ENCODE peak calls at places on chromosome 12, in five cellular contexts. Y is IMR-90, U is Calu3, Q is dorsolateral prefrontal cortex, D is omental fat pad. G is an unnamed sample.

GRCh38 chr12:107200394-107200793 is 107.0 kb upstream of the CRY1 start:
- DNase-seq in Y (peak), U (no peak), Q (no peak), D (no peak), G (no peak)

GRCh38 chr12:17802657-17803641 is 287.0 kb downstream of the RERGL start:
- DNase-seq in Y (no peak), U (no peak), Q (no peak), D (no peak), G (no peak)

GRCh38 chr12:129657179-129657578 is 246.6 kb downstream of the TMEM132D start:
- DNase-seq in Y (no peak), U (no peak), Q (no peak), D (no peak), G (no peak)

GRCh38 chr12:116060765-116061164 is 216.7 kb downstream of the MED13L start:
- DNase-seq in Y (peak), U (no peak), Q (no peak), D (no peak), G (no peak)

GRCh38 chr12:15688202-15688736 is 100.9 kb downstream of the EPS8 start:
- DNase-seq in Y (no peak), U (peak), Q (peak), D (no peak), G (no peak)

GRCh38 chr12:13173537-13173936 is 23.0 kb upstream of the EMP1 start:
- DNase-seq in Y (peak), U (peak), Q (no peak), D (no peak), G (no peak)

GRCh38 chr12:6404390-6404789 is 20.4 kb downstream of the LTBR start:
- DNase-seq in Y (no peak), U (no peak), Q (no peak), D (no peak), G (no peak)

GRCh38 chr12:57837779-57838562 is 8.6 kb downstream of the CTDSP2 start:
- DNase-seq in Y (peak), U (no peak), Q (no peak), D (no peak), G (no peak)

GRCh38 chr12:27534060-27534764 is 10.2 kb downstream of the PPFIBP1 start:
- DNase-seq in Y (no peak), U (no peak), Q (no peak), D (no peak), G (no peak)

GRCh38 chr12:70449074-70449757 is 83.1 kb downstream of the KCNMB4 start:
- DNase-seq in Y (peak), U (peak), Q (no peak), D (no peak), G (no peak)

GRCh38 chr12:52812749-52813148 is 1.2 kb downstream of the KRT4 start:
- DNase-seq in Y (no peak), U (no peak), Q (no peak), D (no peak), G (no peak)

GRCh38 chr12:46217686-46218508 is 50.9 kb downstream of the SLC38A1 start:
- DNase-seq in Y (no peak), U (no peak), Q (no peak), D (no peak), G (no peak)

GRCh38 chr12:131035268-131035681 is 81.6 kb downstream of the ADGRD1 start:
- DNase-seq in Y (no peak), U (no peak), Q (peak), D (no peak), G (no peak)

GRCh38 chr12:62998454-62998853 is 63.5 kb upstream of the PPM1H start:
- DNase-seq in Y (no peak), U (no peak), Q (no peak), D (no peak), G (no peak)

GRCh38 chr12:68772714-68773113 is 26.7 kb downstream of the SLC35E3 start:
- DNase-seq in Y (no peak), U (no peak), Q (no peak), D (no peak), G (no peak)

GRCh38 chr12:62717636-62718035 is 217.3 kb downstream of the PPM1H start:
- DNase-seq in Y (no peak), U (no peak), Q (no peak), D (no peak), G (no peak)

GRCh38 chr12:47410383-47410782 is 295.4 kb downstream of the RPAP3 start:
- DNase-seq in Y (no peak), U (no peak), Q (no peak), D (no peak), G (no peak)

GRCh38 chr12:46154221-46154975 is 114.4 kb downstream of the SLC38A1 start:
- DNase-seq in Y (peak), U (no peak), Q (no peak), D (no peak), G (no peak)

GRCh38 chr12:18250313-18250916 is 10.9 kb upstream of the PIK3C2G start:
- DNase-seq in Y (peak), U (peak), Q (no peak), D (no peak), G (peak)

GRCh38 chr12:79515526-79515935 is 175.2 kb downstream of the PAWR start:
- DNase-seq in Y (no peak), U (no peak), Q (no peak), D (no peak), G (no peak)

GRCh38 chr12:108066583-108067234 is 62.4 kb upstream of the WSCD2 start:
- DNase-seq in Y (no peak), U (no peak), Q (no peak), D (no peak), G (no peak)

GRCh38 chr12:132788375-132789098 is 26.9 kb upstream of the ANKLE2 start:
- DNase-seq in Y (no peak), U (no peak), Q (no peak), D (no peak), G (no peak)

GRCh38 chr12:52687527-52688385 is 7.5 kb upstream of the KRT1 start:
- DNase-seq in Y (no peak), U (peak), Q (peak), D (no peak), G (no peak)

GRCh38 chr12:79850610-79851299 is 84.1 kb downstream of the PPP1R12A start:
- DNase-seq in Y (no peak), U (no peak), Q (no peak), D (no peak), G (no peak)

GRCh38 chr12:24363177-24363754 is 413.8 kb upstream of the SOX5 start:
- DNase-seq in Y (no peak), U (peak), Q (no peak), D (no peak), G (no peak)

GRCh38 chr12:102659200-102659911 is 179.0 kb upstream of the IGF1 start:
- DNase-seq in Y (no peak), U (no peak), Q (no peak), D (no peak), G (no peak)

GRCh38 chr12:66176105-66176504 is 6.3 kb upstream of the TMBIM4 start:
- DNase-seq in Y (peak), U (no peak), Q (no peak), D (no peak), G (no peak)

GRCh38 chr12:62910549-62911169 is 24.3 kb downstream of the PPM1H start:
- DNase-seq in Y (no peak), U (no peak), Q (no peak), D (no peak), G (no peak)

GRCh38 chr12:116718578-116719454 is 19.1 kb downstream of the SPRING1 start:
- DNase-seq in Y (peak), U (no peak), Q (no peak), D (no peak), G (no peak)

GRCh38 chr12:75850751-75851462 is 180.7 kb downstream of the PHLDA1 start:
- DNase-seq in Y (peak), U (no peak), Q (no peak), D (no peak), G (no peak)

GRCh38 chr12:72035625-72036024 is 97.0 kb downstream of the TPH2 start:
- DNase-seq in Y (no peak), U (no peak), Q (no peak), D (no peak), G (no peak)

GRCh38 chr12:108828774-108829173 is 28.6 kb downstream of the SSH1 start:
- DNase-seq in Y (peak), U (no peak), Q (no peak), D (no peak), G (no peak)

GRCh38 chr12:111444706-111445310 is 39.1 kb downstream of the SH2B3 start:
- DNase-seq in Y (no peak), U (no peak), Q (peak), D (no peak), G (peak)

GRCh38 chr12:28026701-28027100 is 54.2 kb upstream of the PTHLH start:
- DNase-seq in Y (no peak), U (no peak), Q (no peak), D (no peak), G (no peak)

GRCh38 chr12:95182868-95183415 is 34.3 kb downstream of the FGD6 start:
- DNase-seq in Y (peak), U (no peak), Q (no peak), D (no peak), G (no peak)

GRCh38 chr12:128267651-128268347 is 829 bp downstream of the TMEM132C start:
- DNase-seq in Y (no peak), U (no peak), Q (no peak), D (no peak), G (no peak)

GRCh38 chr12:51821423-51822260 is 26.9 kb downstream of the FIGNL2 start:
- DNase-seq in Y (no peak), U (no peak), Q (no peak), D (no peak), G (no peak)

DNA sequence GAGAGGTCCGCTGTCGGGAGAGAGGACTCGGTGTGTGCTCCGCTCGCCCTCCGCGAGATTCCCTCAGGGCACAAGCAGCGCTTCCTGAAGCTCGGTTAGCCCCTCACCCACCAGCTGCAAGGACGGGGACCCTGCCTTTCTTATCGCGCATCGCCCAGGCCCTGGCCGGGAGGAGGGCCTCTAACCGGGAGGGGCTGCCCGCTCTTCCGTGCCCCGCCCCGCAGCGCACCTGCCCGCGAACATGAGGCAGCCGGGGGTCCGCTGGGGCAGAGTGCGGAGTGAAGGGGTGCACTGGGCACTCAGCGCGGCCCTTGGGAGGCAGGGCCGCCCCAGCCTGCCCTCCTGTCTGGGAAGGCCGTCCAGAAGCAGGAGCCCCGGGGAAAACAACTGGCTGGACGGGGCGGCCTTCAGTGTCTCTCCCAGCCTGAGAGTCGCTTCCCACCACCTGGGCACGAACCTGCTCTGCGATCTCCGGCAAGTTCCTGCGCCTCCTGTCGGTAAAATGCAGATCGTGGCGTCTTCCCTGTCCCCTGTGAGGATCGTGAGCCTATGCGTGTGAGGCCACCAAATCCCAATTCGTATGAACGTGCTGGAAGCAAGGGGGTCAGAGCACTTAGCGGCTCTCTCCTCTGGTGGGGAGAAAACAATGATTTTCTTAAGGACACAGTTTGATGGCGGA is 28.0 kb upstream of the ADIPOR2 start:
- DNase-seq in Y (no peak), U (peak), Q (no peak), D (no peak), G (peak)
- TF ChIP-seq CTCF in Y (peak), U (peak), Q (no peak), D (no peak), G (peak)

GRCh38 chr12:1591029-1591428 is 3.4 kb downstream of the FBXL14 start:
- DNase-seq in Y (no peak), U (no peak), Q (no peak), D (no peak), G (no peak)
- TF ChIP-seq CTCF in Y (peak), U (no peak), Q (no peak), D (no peak), G (no peak)

GRCh38 chr12:32107376-32108267 is 975 bp downstream of the BICD1 start:
- DNase-seq in Y (peak), U (peak), Q (no peak), D (no peak), G (peak)

GRCh38 chr12:32108829-32109228 is 2.2 kb downstream of the BICD1 start:
- DNase-seq in Y (no peak), U (no peak), Q (no peak), D (no peak), G (no peak)

GRCh38 chr12:32104572-32105355 is 1.9 kb upstream of the BICD1 start:
- DNase-seq in Y (no peak), U (no peak), Q (no peak), D (no peak), G (no peak)

GRCh38 chr12:32106153-32106516 is 512 bp upstream of the BICD1 start:
- DNase-seq in Y (no peak), U (no peak), Q (peak), D (no peak), G (no peak)

GRCh38 chr12:32106517-32107366 is at the start of gene BICD1:
- DNase-seq in Y (peak), U (peak), Q (peak), D (peak), G (peak)
- TF ChIP-seq CTCF in Y (peak), U (peak), Q (peak), D (no peak), G (peak)

GRCh38 chr12:59446156-59446555 is 149.7 kb upstream of the SLC16A7 start:
- DNase-seq in Y (no peak), U (no peak), Q (no peak), D (no peak), G (no peak)

GRCh38 chr12:59444932-59445331 is 150.9 kb upstream of the SLC16A7 start:
- DNase-seq in Y (peak), U (peak), Q (no peak), D (no peak), G (no peak)
- TF ChIP-seq CTCF in Y (peak), U (no peak), Q (no peak), D (no peak), G (no peak)

GRCh38 chr12:41014643-41015020 is 173.5 kb upstream of the PDZRN4 start:
- DNase-seq in Y (peak), U (no peak), Q (no peak), D (no peak), G (no peak)

GRCh38 chr12:41008472-41008871 is 179.6 kb upstream of the PDZRN4 start:
- DNase-seq in Y (no peak), U (no peak), Q (no peak), D (no peak), G (no peak)

GRCh38 chr12:41013921-41014642 is 174.0 kb upstream of the PDZRN4 start:
- DNase-seq in Y (no peak), U (no peak), Q (no peak), D (no peak), G (no peak)

GRCh38 chr12:41011939-41012338 is 176.2 kb upstream of the PDZRN4 start:
- DNase-seq in Y (no peak), U (no peak), Q (no peak), D (no peak), G (no peak)
- TF ChIP-seq CTCF in Y (peak), U (no peak), Q (no peak), D (no peak), G (no peak)

GRCh38 chr12:124566181-124567034 is 1.0 kb downstream of the NCOR2 start:
- DNase-seq in Y (peak), U (peak), Q (peak), D (peak), G (peak)
- TF ChIP-seq CTCF in Y (peak), U (peak), Q (no peak), D (no peak), G (peak)

GRCh38 chr12:105100998-105101397 is 6.5 kb upstream of the WASHC4 start:
- DNase-seq in Y (peak), U (no peak), Q (no peak), D (no peak), G (no peak)
- TF ChIP-seq CTCF in Y (peak), U (no peak), Q (no peak), D (no peak), G (no peak)

GRCh38 chr12:120453060-120453761 is 7.0 kb downstream of the GATC start:
- DNase-seq in Y (no peak), U (no peak), Q (no peak), D (no peak), G (no peak)

GRCh38 chr12:120460157-120460556 is 9.4 kb downstream of the SRSF9 start:
- DNase-seq in Y (no peak), U (no peak), Q (no peak), D (no peak), G (no peak)

GRCh38 chr12:120455302-120455701 is 9.1 kb downstream of the GATC start:
- DNase-seq in Y (no peak), U (no peak), Q (no peak), D (no peak), G (no peak)

GRCh38 chr12:120453977-120454376 is 7.7 kb downstream of the GATC start:
- DNase-seq in Y (peak), U (peak), Q (no peak), D (no peak), G (no peak)

DNA sequence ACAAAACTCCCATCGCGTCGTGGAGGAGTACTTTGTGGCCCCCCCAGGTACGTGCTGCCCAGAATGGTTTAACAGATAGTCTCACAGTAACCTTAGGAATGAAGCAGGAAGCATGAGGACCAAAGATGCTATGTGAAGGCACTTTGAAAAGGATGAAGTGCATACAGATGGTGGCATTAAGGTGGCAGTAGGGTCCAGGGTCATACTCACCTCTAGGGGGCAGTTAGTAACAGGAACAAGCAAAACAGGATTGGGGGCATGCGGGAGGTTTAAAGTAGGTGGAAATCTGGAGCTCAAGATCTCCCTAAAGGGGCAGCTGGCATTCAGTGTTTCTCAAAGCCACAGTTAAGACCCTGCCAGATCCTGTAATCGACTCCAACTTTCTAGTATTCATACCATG is 10.9 kb downstream of the GATC start:
- DNase-seq in Y (no peak), U (no peak), Q (no peak), D (no peak), G (peak)
- TF ChIP-seq CTCF in Y (peak), U (peak), Q (no peak), D (no peak), G (peak)